ENCODE peak calls at places on chromosomes 3 and 15, in five cellular contexts. G is endothelial cell, K is activated T-cell treated with anti-CD3 and anti-CD28 coated beads for 48 hours, X is suprapubic skin, Q is Right ventricle myocardium superior. I is an unnamed sample.

GRCh38 chr3:164572436-164572835 is 505.9 kb downstream of the SI start:
- DNase-seq in G (no peak), K (no peak), X (no peak), Q (no peak), I (no peak)

GRCh38 chr15:83650831-83651230 is 3.1 kb upstream of the ADAMTSL3 start:
- DNase-seq in G (no peak), K (no peak), X (no peak), Q (no peak), I (no peak)

GRCh38 chr3:149589332-149589731 is 68.5 kb downstream of the WWTR1 start:
- DNase-seq in G (no peak), K (no peak), X (no peak), Q (no peak), I (no peak)

GRCh38 chr15:71386448-71387236 is 271.4 kb downstream of the THSD4 start:
- DNase-seq in G (peak; percentile 16), K (no peak), X (no peak), Q (no peak), I (no peak)

GRCh38 chr15:28101983-28102441 is 2.9 kb upstream of the OCA2 start:
- DNase-seq in G (no peak), K (no peak), X (peak; percentile 41), Q (no peak), I (peak; percentile 38)

GRCh38 chr3:2036096-2036495 is 62.6 kb upstream of the CNTN4 start:
- DNase-seq in G (no peak), K (no peak), X (no peak), Q (no peak), I (no peak)

GRCh38 chr15:67501836-67502461 is 19.0 kb upstream of the C15orf61 start:
- DNase-seq in G (no peak), K (no peak), X (no peak), Q (no peak), I (no peak)

GRCh38 chr15:58066042-58066867 is 744 bp upstream of the ALDH1A2 start:
- DNase-seq in G (peak; percentile 90), K (peak; percentile 55), X (peak; percentile 64), Q (peak; percentile 83), I (peak; percentile 84)

GRCh38 chr3:56398659-56399058 is 69.6 kb downstream of the ERC2 start:
- DNase-seq in G (no peak), K (no peak), X (no peak), Q (no peak), I (no peak)

GRCh38 chr3:127475975-127476374 is 114.6 kb downstream of the TPRA1 start:
- DNase-seq in G (no peak), K (no peak), X (no peak), Q (no peak), I (no peak)

GRCh38 chr15:88776646-88777045 is 26.6 kb upstream of the ACAN start:
- DNase-seq in G (no peak), K (no peak), X (no peak), Q (no peak), I (no peak)

GRCh38 chr15:76648732-76649444 is 256.3 kb downstream of the SCAPER start:
- DNase-seq in G (no peak), K (no peak), X (no peak), Q (no peak), I (no peak)

GRCh38 chr3:139107424-139108252 is 62.9 kb upstream of the PRR23C start:
- DNase-seq in G (no peak), K (no peak), X (peak; percentile 24), Q (no peak), I (peak; percentile 32)

GRCh38 chr3:134869153-134869726 is 74.2 kb downstream of the EPHB1 start:
- DNase-seq in G (no peak), K (no peak), X (no peak), Q (no peak), I (no peak)

GRCh38 chr3:130894873-130895330 is 1.0 kb downstream of the ATP2C1 start:
- DNase-seq in G (no peak), K (no peak), X (no peak), Q (no peak), I (no peak)

GRCh38 chr3:140394488-140395133 is 283.3 kb upstream of the TRIM42 start:
- DNase-seq in G (no peak), K (no peak), X (no peak), Q (no peak), I (no peak)

GRCh38 chr3:79985866-79986265 is 218.1 kb upstream of the ROBO1 start:
- DNase-seq in G (no peak), K (no peak), X (no peak), Q (no peak), I (no peak)

GRCh38 chr15:68789041-68789920 is 31.4 kb downstream of the ANP32A start:
- DNase-seq in G (no peak), K (no peak), X (no peak), Q (no peak), I (no peak)

GRCh38 chr3:189165092-189165491 is 6.7 kb upstream of the TPRG1 start:
- DNase-seq in G (no peak), K (no peak), X (no peak), Q (no peak), I (no peak)

GRCh38 chr3:34675383-34676120 is 877.1 kb downstream of the PDCD6IP start:
- DNase-seq in G (no peak), K (no peak), X (no peak), Q (no peak), I (no peak)

GRCh38 chr3:128343287-128344045 is 123.2 kb downstream of the DNAJB8 start:
- DNase-seq in G (peak; percentile 42), K (no peak), X (no peak), Q (no peak), I (no peak)

GRCh38 chr3:105429034-105429762 is 62.5 kb downstream of the ALCAM start:
- DNase-seq in G (no peak), K (no peak), X (no peak), Q (no peak), I (no peak)

GRCh38 chr3:64533565-64534317 is 154.1 kb downstream of the ADAMTS9 start:
- DNase-seq in G (peak; percentile 83), K (peak; percentile 49), X (peak; percentile 91), Q (peak; percentile 89), I (peak; percentile 93)